ENCODE peak calls at places on chromosome 16, in eight cellular contexts. Q is CD8-positive, alpha-beta T cell; D is NT2/D1; F is HAP-1; P is AG04450; R is HFF-Myc; E is fibroblast of mammary gland; L is astrocyte of the spinal cord. W is an unnamed sample.

GRCh38 chr16:65406076-65406475 is 284.2 kb upstream of the CDH11 start:
- DNase-seq in Q (no peak), D (no peak), F (no peak), P (no peak), R (no peak), E (no peak), L (no peak), W (no peak)

GRCh38 chr16:49961087-49961486 is 63.9 kb upstream of the CNEP1R1 start:
- DNase-seq in Q (no peak), D (no peak), F (peak; percentile 57), P (no peak), R (no peak), E (no peak), L (peak; percentile 13), W (no peak)

GRCh38 chr16:83269541-83269940 is 538.2 kb upstream of the HSBP1 start:
- DNase-seq in Q (no peak), D (no peak), F (no peak), P (no peak), R (no peak), E (no peak), L (no peak), W (no peak)

GRCh38 chr16:54482892-54483574 is 196.4 kb upstream of the IRX3 start:
- DNase-seq in Q (no peak), D (no peak), F (no peak), P (no peak), R (no peak), E (no peak), L (no peak), W (no peak)

GRCh38 chr16:72085002-72085401 is 8.4 kb downstream of the TXNL4B start:
- DNase-seq in Q (no peak), D (no peak), F (no peak), P (no peak), R (no peak), E (no peak), L (no peak), W (no peak)

GRCh38 chr16:75110637-75111513 is 5.7 kb downstream of the LDHD start:
- DNase-seq in Q (peak; percentile 67), D (peak; percentile 87), F (peak; percentile 80), P (peak; percentile 72), R (peak; percentile 70), E (peak; percentile 89), L (peak; percentile 89), W (peak; percentile 93)

GRCh38 chr16:65710107-65710506 is 588.2 kb upstream of the CDH11 start:
- DNase-seq in Q (no peak), D (no peak), F (no peak), P (no peak), R (no peak), E (no peak), L (no peak), W (no peak)

GRCh38 chr16:82580293-82580900 is 46.4 kb upstream of the CDH13 start:
- DNase-seq in Q (no peak), D (no peak), F (peak; percentile 13), P (no peak), R (no peak), E (peak; percentile 18), L (peak; percentile 14), W (no peak)

GRCh38 chr16:84298376-84298899 is 3.8 kb downstream of the WFDC1 start:
- DNase-seq in Q (no peak), D (no peak), F (no peak), P (no peak), R (no peak), E (no peak), L (no peak), W (no peak)

GRCh38 chr16:84294196-84295142 is at the start of gene WFDC1:
- DNase-seq in Q (no peak), D (no peak), F (no peak), P (no peak), R (no peak), E (no peak), L (no peak), W (peak; percentile 25)

GRCh38 chr16:22665803-22666202 is 148.2 kb upstream of the HS3ST2 start:
- DNase-seq in Q (no peak), D (no peak), F (no peak), P (no peak), R (no peak), E (no peak), L (no peak), W (no peak)

GRCh38 chr16:22664132-22664531 is 149.8 kb upstream of the HS3ST2 start:
- DNase-seq in Q (no peak), D (no peak), F (no peak), P (no peak), R (no peak), E (no peak), L (no peak), W (no peak)

GRCh38 chr16:22664561-22664997 is 149.4 kb upstream of the HS3ST2 start:
- DNase-seq in Q (no peak), D (no peak), F (no peak), P (no peak), R (no peak), E (no peak), L (no peak), W (no peak)

GRCh38 chr16:22665048-22665797 is 148.7 kb upstream of the HS3ST2 start:
- DNase-seq in Q (no peak), D (no peak), F (no peak), P (no peak), R (no peak), E (no peak), L (no peak), W (no peak)

GRCh38 chr16:22663389-22664064 is 150.4 kb upstream of the HS3ST2 start:
- DNase-seq in Q (no peak), D (no peak), F (no peak), P (no peak), R (no peak), E (no peak), L (no peak), W (no peak)
- H3K4me3 ChIP-seq in Q (no peak overlapping the region), D (no peak overlapping the region), F (no peak overlapping the region), P (no peak overlapping the region), R (no peak overlapping the region), E (no peak overlapping the region), L (no peak overlapping the region), W (no peak overlapping the region)

GRCh38 chr16:67389911-67390815 is 3.1 kb downstream of the TPPP3 start:
- DNase-seq in Q (no peak), D (no peak), F (no peak), P (no peak), R (no peak), E (no peak), L (no peak), W (peak; percentile 16)

GRCh38 chr16:67390816-67391423 is 2.4 kb downstream of the TPPP3 start:
- DNase-seq in Q (no peak), D (no peak), F (no peak), P (no peak), R (no peak), E (no peak), L (no peak), W (no peak)

GRCh38 chr16:67392301-67393059 is 818 bp downstream of the TPPP3 start:
- DNase-seq in Q (no peak), D (no peak), F (no peak), P (no peak), R (no peak), E (no peak), L (no peak), W (no peak)

GRCh38 chr16:67393111-67393789 is at the start of gene TPPP3:
- DNase-seq in Q (no peak), D (peak; percentile 66), F (peak; percentile 91), P (no peak), R (no peak), E (peak; percentile 76), L (peak; percentile 84), W (peak; percentile 87)

GRCh38 chr16:67391424-67392300 is 1.6 kb downstream of the TPPP3 start:
- DNase-seq in Q (no peak), D (no peak), F (no peak), P (no peak), R (no peak), E (no peak), L (no peak), W (no peak)
- H3K4me3 ChIP-seq in Q (no peak overlapping the region), D (no peak overlapping the region), F (no peak overlapping the region), P (no peak overlapping the region), R (no peak overlapping the region), E (no peak overlapping the region), L (no peak overlapping the region), W (no peak overlapping the region)

DNA sequence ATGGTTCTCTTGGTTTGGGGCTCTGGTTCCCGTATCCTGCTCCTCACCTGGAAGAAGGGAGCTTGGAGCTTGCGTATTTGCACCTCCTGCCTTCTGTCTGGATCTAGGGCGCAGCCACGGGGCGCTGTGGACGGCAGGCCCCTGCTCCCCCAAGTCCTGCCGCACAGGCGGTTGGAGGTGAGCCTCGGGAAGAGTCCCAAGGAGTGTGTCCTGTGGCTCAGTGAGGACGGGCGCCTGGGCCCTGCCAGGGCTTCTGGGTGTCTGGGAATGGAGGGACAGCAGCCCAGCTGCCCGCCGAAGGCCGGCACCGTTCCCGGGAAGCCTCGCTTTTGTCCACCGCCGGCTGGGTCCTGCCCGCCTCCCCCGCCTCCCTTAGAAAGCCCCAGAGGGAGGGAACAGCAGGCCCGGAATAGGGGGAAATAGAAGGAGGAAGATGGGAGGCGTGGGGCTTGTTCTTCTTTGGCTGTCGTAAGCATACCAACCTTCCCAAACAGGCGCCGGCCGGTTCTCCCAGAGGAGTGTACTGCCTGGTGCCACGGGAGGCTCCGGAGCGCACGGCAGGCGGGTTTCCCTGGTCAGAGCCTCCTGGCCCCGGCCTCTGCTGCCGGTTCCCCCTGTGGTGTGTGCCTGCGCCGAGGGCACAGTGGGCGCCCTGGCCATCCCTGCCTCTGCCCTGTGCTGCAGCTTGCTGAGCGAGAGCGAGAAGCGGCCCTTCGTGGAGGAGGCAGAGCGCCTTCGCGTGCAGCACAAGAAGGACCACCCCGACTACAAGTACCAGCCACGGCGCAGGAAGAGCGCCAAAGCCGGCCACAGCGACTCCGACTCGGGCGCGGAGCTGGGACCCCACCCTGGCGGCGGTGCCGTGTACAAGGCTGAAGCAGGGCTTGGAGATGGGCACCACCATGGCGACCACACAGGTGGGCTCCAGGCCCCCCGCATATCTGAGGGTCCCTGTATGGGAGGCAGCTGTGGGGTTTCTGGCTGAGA is 1.8 kb downstream of the SOX8 start:
- DNase-seq in Q (no peak), D (no peak), F (no peak), P (no peak), R (no peak), E (no peak), L (no peak), W (no peak)
- H3K4me3 ChIP-seq in Q (no peak overlapping the region), D (no peak overlapping the region), F (peak overlapping the region; percentile 46), P (no peak overlapping the region), R (no peak overlapping the region), E (no peak overlapping the region), L (no peak overlapping the region), W (no peak overlapping the region)

GRCh38 chr16:1828645-1829410 is 1.8 kb downstream of the FAHD1 start:
- DNase-seq in Q (no peak), D (no peak), F (no peak), P (no peak), R (no peak), E (no peak), L (no peak), W (no peak)

GRCh38 chr16:1825381-1825863 is 1.2 kb downstream of the HAGH start:
- DNase-seq in Q (no peak), D (no peak), F (no peak), P (no peak), R (no peak), E (no peak), L (no peak), W (no peak)

GRCh38 chr16:1826691-1827573 is at the start of the genes FAHD1 and HAGH:
- DNase-seq in Q (peak; percentile 89), D (peak; percentile 90), F (peak; percentile 83), P (peak; percentile 91), R (peak; percentile 71), E (peak; percentile 93), L (peak; percentile 97), W (peak; percentile 93)

GRCh38 chr16:1823821-1824220 is 2.8 kb downstream of the HAGH start:
- DNase-seq in Q (no peak), D (no peak), F (no peak), P (peak; percentile 21), R (no peak), E (peak; percentile 35), L (peak; percentile 39), W (no peak)

GRCh38 chr16:1825864-1826690 is 548 bp downstream of the HAGH start:
- DNase-seq in Q (peak; percentile 62), D (no peak), F (peak; percentile 46), P (peak; percentile 8), R (no peak), E (peak; percentile 43), L (no peak), W (no peak)
- H3K4me3 ChIP-seq in Q (peak overlapping the region; percentile 91), D (peak overlapping the region; percentile 100), F (peak overlapping the region; percentile 29), P (peak overlapping the region; percentile 96), R (peak overlapping the region; percentile 99), E (peak overlapping the region; percentile 43), L (peak overlapping the region; percentile 89), W (peak overlapping the region; percentile 95)